ENCODE peak calls at places on chromosomes 11 and 22, in four cellular contexts. F, Z, G and B are unnamed samples.

GRCh38 chr22:38080847-38081635 is 2.9 kb downstream of the SLC16A8 start:
- DNase-seq in F (no peak), Z (peak; percentile 76), G (no peak), B (peak; percentile 53)

GRCh38 chr11:9568854-9569587 is 4.4 kb upstream of the WEE1 start:
- DNase-seq in F (peak; percentile 83), Z (peak; percentile 44), G (no peak), B (peak; percentile 42)

GRCh38 chr11:71437879-71438278 is 10.3 kb downstream of the DHCR7 start:
- DNase-seq in F (no peak), Z (no peak), G (no peak), B (no peak)

GRCh38 chr11:100734743-100735527 is 47.8 kb downstream of the ARHGAP42 start:
- DNase-seq in F (no peak), Z (no peak), G (no peak), B (no peak)

GRCh38 chr22:30947163-30947820 is 21.3 kb downstream of the MORC2 start:
- DNase-seq in F (no peak), Z (no peak), G (no peak), B (no peak)

GRCh38 chr22:49402169-49402568 is 425.5 kb downstream of the BRD1 start:
- DNase-seq in F (peak; percentile 34), Z (no peak), G (no peak), B (no peak)

GRCh38 chr11:8098879-8099278 is 17.9 kb downstream of the TUB start:
- DNase-seq in F (peak; percentile 46), Z (no peak), G (no peak), B (no peak)

GRCh38 chr11:35420371-35420770 is 1.0 kb upstream of the SLC1A2 start:
- DNase-seq in F (no peak), Z (peak; percentile 19), G (no peak), B (peak; percentile 41)

GRCh38 chr11:132228756-132229325 is 858.4 kb downstream of the NTM start:
- DNase-seq in F (no peak), Z (no peak), G (no peak), B (peak; percentile 28)

GRCh38 chr11:120746836-120747609 is 235.5 kb downstream of the GRIK4 start:
- DNase-seq in F (no peak), Z (peak; percentile 30), G (no peak), B (no peak)

GRCh38 chr11:94507485-94507884 is 4.8 kb upstream of the C11orf97 start:
- DNase-seq in F (no peak), Z (no peak), G (no peak), B (no peak)

GRCh38 chr11:19766206-19766605 is 53.6 kb downstream of the NAV2 start:
- DNase-seq in F (no peak), Z (no peak), G (no peak), B (no peak)

GRCh38 chr11:23263466-23263865 is 403.2 kb upstream of the CCDC179 start:
- DNase-seq in F (no peak), Z (no peak), G (no peak), B (no peak)

GRCh38 chr22:11042116-11042515 is 4485.9 kb upstream of the OR11H1 start:
- DNase-seq in F (no peak), Z (no peak), G (no peak), B (no peak)

GRCh38 chr11:117884994-117885393 is 8.5 kb upstream of the FXYD6 start:
- DNase-seq in F (peak; percentile 82), Z (no peak), G (no peak), B (no peak)

GRCh38 chr22:25564979-25565677 is 653 bp downstream of the GRK3 start:
- DNase-seq in F (peak; percentile 70), Z (peak; percentile 73), G (peak; percentile 32), B (peak; percentile 79)

GRCh38 chr11:73277467-73277866 is 5.3 kb downstream of the P2RY6 start:
- DNase-seq in F (no peak), Z (no peak), G (no peak), B (no peak)

GRCh38 chr11:108973402-108974119 is 308.7 kb downstream of the DDX10 start:
- DNase-seq in F (no peak), Z (no peak), G (no peak), B (no peak)

GRCh38 chr22:22375586-22376351 is 131.2 kb downstream of the VPREB1 start:
- DNase-seq in F (no peak), Z (no peak), G (no peak), B (no peak)

GRCh38 chr22:39488563-39489083 is 13.5 kb upstream of the MIEF1 start:
- DNase-seq in F (peak; percentile 58), Z (no peak), G (no peak), B (peak; percentile 65)

GRCh38 chr22:38923463-38924196 is 33.8 kb upstream of the APOBEC3A start:
- DNase-seq in F (peak; percentile 93), Z (peak; percentile 71), G (no peak), B (peak; percentile 59)

GRCh38 chr22:26565181-26565580 is 24.8 kb downstream of the TPST2 start:
- DNase-seq in F (no peak), Z (no peak), G (no peak), B (no peak)

GRCh38 chr11:36672815-36673450 is 74.9 kb upstream of the RAG2 start:
- DNase-seq in F (no peak), Z (peak; percentile 33), G (no peak), B (peak; percentile 28)

GRCh38 chr11:969651-970205 is 44.1 kb downstream of the AP2A2 start:
- DNase-seq in F (no peak), Z (no peak), G (no peak), B (peak; percentile 26)

GRCh38 chr22:40665312-40665711 is 14.0 kb upstream of the MCHR1 start:
- DNase-seq in F (peak; percentile 76), Z (no peak), G (no peak), B (no peak)

GRCh38 chr11:9842923-9843322 is 179.0 kb downstream of the SWAP70 start:
- DNase-seq in F (no peak), Z (no peak), G (no peak), B (no peak)

DNA sequence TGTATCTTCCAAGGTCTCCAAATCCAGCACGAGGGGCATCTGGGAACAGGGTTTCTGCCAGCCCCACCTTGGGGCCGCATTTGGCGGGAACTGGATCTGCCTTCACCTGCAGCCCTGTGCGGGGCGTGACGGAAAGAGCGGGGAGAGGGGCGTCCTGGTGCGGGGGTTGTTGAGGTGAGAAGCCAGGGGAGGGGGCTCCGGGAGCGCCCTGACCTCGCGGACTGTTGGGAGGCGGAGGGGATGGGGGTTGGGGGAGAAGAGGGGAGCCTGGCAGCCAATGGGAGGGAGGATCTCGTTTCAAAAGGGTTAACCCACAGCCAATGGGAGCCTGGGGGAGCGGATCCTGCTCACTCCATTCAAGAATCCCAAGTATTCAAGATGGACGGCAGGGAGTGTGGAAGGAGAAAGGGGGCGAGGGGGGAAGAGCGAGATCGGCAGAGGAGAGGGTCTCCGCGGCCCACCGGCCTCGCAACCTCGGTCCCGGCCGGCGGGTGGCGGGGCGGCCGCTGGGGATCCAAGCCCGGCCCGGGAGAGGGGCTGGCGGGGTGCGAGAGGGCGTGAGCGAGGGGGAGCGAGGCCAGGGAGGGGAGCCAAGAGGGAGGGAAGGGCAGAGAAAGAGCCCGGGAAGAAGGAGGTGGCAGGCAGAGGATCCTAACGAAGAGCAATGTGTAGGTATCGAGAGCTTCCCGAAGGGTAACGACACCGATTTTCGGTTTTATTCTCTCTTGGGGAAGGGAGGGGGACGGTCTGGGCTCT is 11.5 kb downstream of the YPEL4 start:
- DNase-seq in F (peak; percentile 92), Z (peak; percentile 98), G (peak; percentile 70), B (peak; percentile 99)
- H3K4me3 ChIP-seq in F (peak overlapping the region; percentile 61), Z (peak overlapping the region; percentile 99), G (peak overlapping the region; percentile 24), B (peak overlapping the region; percentile 76)

GRCh38 chr11:45250035-45250693 is 36.0 kb downstream of the SYT13 start:
- DNase-seq in F (no peak), Z (no peak), G (no peak), B (no peak)

GRCh38 chr11:45252134-45252856 is 33.8 kb downstream of the SYT13 start:
- DNase-seq in F (no peak), Z (peak; percentile 63), G (peak; percentile 28), B (peak; percentile 94)

GRCh38 chr11:45253640-45254039 is 32.5 kb downstream of the SYT13 start:
- DNase-seq in F (no peak), Z (no peak), G (no peak), B (no peak)

GRCh38 chr11:45254070-45254469 is 32.1 kb downstream of the SYT13 start:
- DNase-seq in F (no peak), Z (no peak), G (no peak), B (no peak)

GRCh38 chr11:45252877-45253276 is 33.3 kb downstream of the SYT13 start:
- DNase-seq in F (no peak), Z (no peak), G (no peak), B (no peak)
- H3K36me3 ChIP-seq in F (no peaks in the 10 kb centered on the region), Z (no peaks in the 10 kb centered on the region), G (no peaks in the 10 kb centered on the region), B (no peaks in the 10 kb centered on the region)

GRCh38 chr11:86061483-86061882 is 7.4 kb downstream of the PICALM start:
- DNase-seq in F (no peak), Z (no peak), G (no peak), B (no peak)
- H3K4me3 ChIP-seq in F (no peak overlapping the region), Z (no peak overlapping the region), G (no peak overlapping the region), B (no peak overlapping the region)

GRCh38 chr11:67282876-67283371 is 6.2 kb upstream of the ANKRD13D start:
- DNase-seq in F (peak; percentile 62), Z (no peak), G (no peak), B (no peak)
- H3K36me3 ChIP-seq in F (peaks cover 76% of the 10 kb centered on the region), Z (peaks cover 59% of the 10 kb centered on the region), G (peaks cover 100% of the 10 kb centered on the region), B (peaks cover 22% of the 10 kb centered on the region)

GRCh38 chr11:77770629-77771028 is 49.9 kb downstream of the RSF1 start:
- DNase-seq in F (no peak), Z (no peak), G (no peak), B (no peak)
- H3K4me3 ChIP-seq in F (no peak overlapping the region), Z (no peak overlapping the region), G (no peak overlapping the region), B (no peak overlapping the region)